ENCODE peak calls at places on chromosomes 3 and 15, in ten cellular contexts. M, Q, K, X, R, F, W, Z, T and D are unnamed samples.
A peak's percentile ranks its signal among the peaks of the same experiment; 100 is the strongest.

GRCh38 chr3:119025390-119025789 is 9.3 kb downstream of the IGSF11 start:
- DNase-seq in Z (no peak), T (no peak), W (no peak), F (no peak), Q (no peak), X (no peak), K (no peak), R (no peak), M (no peak), D (no peak)

GRCh38 chr15:48929611-48930170 is 34.0 kb downstream of the SHC4 start:
- DNase-seq in K (no peak), F (no peak), Z (no peak), T (no peak), R (no peak), X (no peak), W (no peak), M (no peak), Q (no peak), D (no peak)

GRCh38 chr3:122615303-122615702 is 37.9 kb downstream of the PARP15 start:
- DNase-seq in K (no peak), Z (peak; percentile 50), F (peak; percentile 26), M (no peak), W (no peak), R (no peak), Q (no peak), T (no peak), X (no peak), D (no peak)

GRCh38 chr3:67297715-67298475 is 299.8 kb downstream of the KBTBD8 start:
- DNase-seq in R (no peak), F (no peak), M (no peak), W (no peak), K (no peak), Z (no peak), T (no peak), X (no peak), Q (no peak), D (no peak)

GRCh38 chr3:27681249-27681748 is 40.8 kb downstream of the EOMES start:
- DNase-seq in M (no peak), T (peak; percentile 78), Q (peak; percentile 53), K (peak; percentile 75), R (peak; percentile 90), X (peak; percentile 38), F (peak; percentile 90), Z (peak; percentile 88), W (no peak), D (no peak)

GRCh38 chr3:124203292-124203691 is 211.4 kb upstream of the ROPN1 start:
- DNase-seq in Q (no peak), M (no peak), F (no peak), R (no peak), X (no peak), T (no peak), Z (no peak), W (no peak), K (no peak), D (no peak)

GRCh38 chr15:25241241-25241801 is 197.5 kb downstream of the UBE3A start:
- DNase-seq in W (peak; percentile 23), Z (no peak), R (no peak), F (no peak), K (no peak), Q (no peak), M (no peak), X (no peak), T (no peak), D (no peak)

GRCh38 chr3:43378066-43378935 is 92.0 kb downstream of the SNRK start:
- DNase-seq in F (peak; percentile 47), K (peak; percentile 49), X (peak; percentile 44), M (no peak), Q (peak; percentile 49), T (no peak), W (no peak), R (peak; percentile 45), Z (peak; percentile 71), D (peak; percentile 33)

GRCh38 chr3:53114011-53114400 is 16.2 kb downstream of the RFT1 start:
- DNase-seq in X (peak; percentile 82), F (peak; percentile 75), M (peak; percentile 75), Q (peak; percentile 89), T (peak; percentile 65), W (peak; percentile 86), R (peak; percentile 90), K (peak; percentile 93), Z (peak; percentile 88), D (peak; percentile 91)

GRCh38 chr3:14496351-14496750 is 43.8 kb downstream of the GRIP2 start:
- DNase-seq in T (no peak), R (no peak), Q (no peak), W (no peak), F (no peak), X (no peak), Z (no peak), K (no peak), M (no peak), D (no peak)